ENCODE peak calls at places on chromosomes 4 and X, in five cellular contexts. M, F, R, I and C are unnamed samples.

GRCh38 chr4:165834116-165834515 is 38.9 kb upstream of the TLL1 start:
- DNase-seq in F (no peak), I (no peak), R (no peak), M (no peak), C (no peak)

GRCh38 chr4:112894951-112895350 is 154.5 kb upstream of the ANK2 start:
- DNase-seq in R (no peak), F (no peak), M (no peak), I (no peak), C (no peak)

GRCh38 chr4:16450724-16451123 is 224.5 kb upstream of the TAPT1 start:
- DNase-seq in M (no peak), F (no peak), I (no peak), R (no peak), C (no peak)

GRCh38 chrX:153456161-153456560 is 10.3 kb upstream of the TREX2 start:
- DNase-seq in M (no peak), I (no peak), R (peak), F (no peak), C (no peak)

GRCh38 chr4:120948382-120948781 is 25.9 kb upstream of the PRDM5 start:
- DNase-seq in F (no peak), M (no peak), I (no peak), R (no peak), C (no peak)

GRCh38 chr4:112726041-112726440 is 89.1 kb downstream of the LARP7 start:
- DNase-seq in F (no peak), M (no peak), I (no peak), R (no peak), C (no peak)

GRCh38 chr4:64248151-64248550 is 161.1 kb downstream of the TECRL start:
- DNase-seq in M (no peak), F (no peak), I (no peak), R (no peak), C (no peak)

GRCh38 chrX:31316340-31316991 is 244.6 kb upstream of the FTHL17 start:
- DNase-seq in F (no peak), I (no peak), M (no peak), R (no peak), C (no peak)

GRCh38 chr4:143386812-143387211 is 50.1 kb downstream of the GAB1 start:
- DNase-seq in F (no peak), M (no peak), R (no peak), I (no peak), C (no peak)

GRCh38 chrX:153773218-153773611 is 7.6 kb upstream of the SRPK3 start:
- DNase-seq in R (no peak), M (no peak), F (no peak), I (no peak), C (peak)

GRCh38 chr4:2731907-2732314 is 24.2 kb downstream of the TNIP2 start:
- DNase-seq in F (no peak), I (no peak), R (no peak), M (no peak), C (no peak)

DNA sequence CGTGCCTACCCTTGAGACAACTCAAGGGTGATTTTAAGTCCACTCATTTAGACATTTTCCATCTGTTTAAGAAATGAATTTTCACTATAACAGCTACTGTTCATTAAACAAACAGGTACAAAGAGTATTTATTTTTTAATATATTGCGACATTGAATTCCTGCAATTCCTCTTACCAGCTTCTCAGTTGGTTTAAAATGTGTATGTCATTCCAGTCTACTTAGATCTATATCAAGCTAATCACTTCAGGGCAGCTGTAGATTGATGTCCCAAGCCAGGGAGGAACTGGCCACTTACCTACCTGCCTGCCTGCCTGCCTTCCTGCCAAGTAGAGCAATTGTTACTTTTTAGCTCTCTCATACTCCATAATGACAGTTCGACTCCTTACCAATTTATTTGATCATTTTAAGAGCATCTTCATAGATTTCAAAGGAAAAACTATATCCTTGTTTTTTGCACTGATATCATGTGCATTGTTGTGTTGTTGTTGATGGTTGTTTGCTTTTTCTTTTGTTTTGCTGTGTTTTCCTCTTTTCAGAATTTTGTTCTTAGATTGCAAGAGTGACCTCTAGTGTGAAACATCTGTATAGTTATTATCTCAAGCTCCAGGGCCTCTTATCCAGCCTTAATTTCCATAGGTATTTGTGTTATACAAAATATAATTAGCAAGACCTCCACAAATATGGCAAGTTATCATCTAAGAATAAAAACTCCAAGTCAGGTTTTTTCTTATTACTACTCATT is 120.9 kb upstream of the NRK start:
- DNase-seq in I (no peak), F (no peak), M (no peak), R (no peak), C (no peak)
- TF ChIP-seq CTCF in I (peak), F (no peak), M (no peak), R (peak), C (no peak)

GRCh38 chrX:12820737-12821136 is 29.5 kb downstream of the PRPS2 start:
- DNase-seq in R (no peak), I (no peak), F (no peak), M (no peak), C (no peak)

GRCh38 chrX:12825801-12826200 is 34.6 kb downstream of the PRPS2 start:
- DNase-seq in I (no peak), F (no peak), R (no peak), M (no peak), C (no peak)

GRCh38 chrX:12819231-12819630 is 28.0 kb downstream of the PRPS2 start:
- DNase-seq in R (no peak), F (no peak), M (no peak), I (no peak), C (no peak)

DNA sequence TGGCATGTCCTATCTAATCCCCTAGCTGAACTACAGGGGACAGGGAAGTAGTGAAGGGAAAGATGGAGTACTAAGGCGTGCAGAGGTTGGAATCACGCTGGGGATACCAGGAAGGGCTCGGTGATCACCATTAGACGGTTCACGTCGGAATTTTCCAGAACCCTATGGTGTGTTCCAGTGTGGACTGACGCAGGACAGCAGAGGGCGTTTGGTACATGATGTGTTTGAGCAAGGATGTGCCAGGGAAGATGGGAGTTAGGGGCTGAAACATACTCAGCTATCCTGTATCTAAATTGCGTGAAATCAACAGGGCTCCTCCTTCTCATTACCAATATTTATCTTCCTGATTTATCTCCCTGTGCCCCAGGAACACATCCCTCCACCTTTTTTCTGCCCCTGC is 33.7 kb downstream of the PRPS2 start:
- DNase-seq in R (no peak), M (peak), F (no peak), I (no peak), C (no peak)
- TF ChIP-seq CTCF in R (no peak), M (no peak), F (no peak), I (no peak), C (no peak)

GRCh38 chrX:34338046-34338445 is 205.9 kb upstream of the FAM47A start:
- DNase-seq in R (no peak), M (no peak), I (no peak), F (no peak), C (no peak)

GRCh38 chrX:34332336-34332735 is 200.2 kb upstream of the FAM47A start:
- DNase-seq in M (peak), R (no peak), F (no peak), I (no peak), C (no peak)
- TF ChIP-seq CTCF in M (no peak), R (peak), F (no peak), I (peak), C (no peak)

GRCh38 chrX:47649781-47650163 is 591 bp downstream of the ELK1 start:
- DNase-seq in F (no peak), M (no peak), R (no peak), I (no peak), C (no peak)

GRCh38 chrX:47649302-47649701 is 1.1 kb downstream of the ELK1 start:
- DNase-seq in M (no peak), F (no peak), R (no peak), I (no peak), C (no peak)

GRCh38 chrX:47651043-47651905 is 911 bp upstream of the ELK1 start:
- DNase-seq in I (no peak), R (no peak), F (no peak), M (no peak), C (no peak)

GRCh38 chrX:47648376-47648775 is 2.0 kb downstream of the ELK1 start:
- DNase-seq in I (no peak), F (no peak), M (no peak), R (no peak), C (no peak)

GRCh38 chrX:47650164-47651042 is at the start of gene ELK1:
- DNase-seq in M (peak), R (peak), I (peak), F (peak), C (peak)
- TF ChIP-seq CTCF in M (no peak), R (no peak), I (no peak), F (no peak), C (no peak)

GRCh38 chr4:9891740-9892139 is 110.3 kb downstream of the DRD5 start:
- DNase-seq in M (no peak), R (no peak), I (no peak), F (no peak), C (no peak)

GRCh38 chr4:9889306-9889705 is 107.9 kb downstream of the DRD5 start:
- DNase-seq in M (no peak), R (no peak), F (no peak), I (no peak), C (no peak)

GRCh38 chr4:9880411-9881197 is 99.2 kb downstream of the DRD5 start:
- DNase-seq in R (no peak), F (no peak), I (no peak), M (no peak), C (no peak)

DNA sequence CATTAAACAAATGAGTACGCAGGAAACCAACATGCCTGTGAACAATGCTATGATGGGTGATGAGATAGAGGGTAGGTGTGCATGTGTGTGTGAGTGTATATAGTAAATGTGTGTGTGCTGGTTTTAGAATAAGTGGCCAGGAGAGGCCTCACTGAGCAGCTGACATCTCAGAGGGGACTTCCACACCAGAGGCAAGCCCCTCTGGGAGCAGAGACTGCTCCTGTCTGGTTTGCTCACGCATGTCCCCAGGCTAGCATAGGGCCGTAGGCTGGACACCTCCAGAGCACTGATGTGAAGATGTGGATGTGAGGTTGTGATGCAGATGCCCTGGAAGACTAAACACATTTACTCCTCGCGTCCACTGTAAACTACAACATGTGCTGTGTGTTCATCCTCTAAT is 104.5 kb downstream of the DRD5 start:
- DNase-seq in F (no peak), I (no peak), M (no peak), R (no peak), C (no peak)
- TF ChIP-seq CTCF in F (no peak), I (no peak), M (no peak), R (no peak), C (no peak)

GRCh38 chrX:106791495-106791894 is 11.0 kb upstream of the TBC1D8B start:
- DNase-seq in I (no peak), R (no peak), F (no peak), M (peak), C (no peak)
- TF ChIP-seq CTCF in I (peak), R (peak), F (peak), M (peak), C (no peak)

GRCh38 chr4:5710065-5710961 is 688 bp upstream of the EVC start:
- DNase-seq in I (no peak), R (no peak), M (peak), F (peak), C (no peak)
- TF ChIP-seq CTCF in I (peak), R (no peak), M (no peak), F (peak), C (no peak)